ENCODE peak calls at places on chromosomes 11 and 22, in six cellular contexts. A is heart right ventricle, E is hepatocyte, W is MM.1S, U is fibroblast of lung, P is suprapubic skin. X is an unnamed sample.

GRCh38 chr22:46738961-46739870 is 1.2 kb upstream of the CERK start:
- DNase-seq in E (peak; percentile 80), U (peak; percentile 16), W (peak; percentile 92), P (no peak), A (peak; percentile 49), X (peak; percentile 64)

GRCh38 chr11:68010058-68011041 is at the start of gene ALDH3B1:
- DNase-seq in P (peak; percentile 97), U (peak; percentile 74), A (peak; percentile 90), W (peak; percentile 66), E (peak; percentile 87), X (peak; percentile 88)

GRCh38 chr11:35288817-35289541 is 130.4 kb downstream of the SLC1A2 start:
- DNase-seq in A (no peak), U (peak; percentile 87), E (no peak), P (no peak), W (peak; percentile 35), X (peak; percentile 75)

GRCh38 chr22:44603774-44604173 is 98.2 kb upstream of the PRR5 start:
- DNase-seq in P (no peak), A (no peak), W (no peak), E (no peak), U (no peak), X (no peak)

GRCh38 chr22:46661221-46661851 is 41.1 kb downstream of the GRAMD4 start:
- DNase-seq in P (no peak), A (no peak), W (no peak), U (peak; percentile 62), E (no peak), X (peak; percentile 69)

GRCh38 chr22:28381427-28382167 is 298.0 kb downstream of the TTC28 start:
- DNase-seq in P (no peak), U (peak; percentile 62), W (no peak), A (no peak), E (no peak), X (no peak)

GRCh38 chr11:63491614-63492372 is 826 bp upstream of the PLAAT5 start:
- DNase-seq in W (no peak), E (peak; percentile 42), A (no peak), P (no peak), U (peak; percentile 84), X (peak; percentile 85)

GRCh38 chr11:112308651-112309050 is 48.0 kb upstream of the PLET1 start:
- DNase-seq in W (no peak), A (no peak), U (no peak), E (no peak), P (no peak), X (no peak)

GRCh38 chr22:27299181-27300085 is 502.1 kb downstream of the MN1 start:
- DNase-seq in U (peak; percentile 84), P (no peak), A (no peak), W (no peak), E (no peak), X (no peak)
- H3K4me3 ChIP-seq in U (no peak overlapping the region), P (no peak overlapping the region), A (peak overlapping the region; percentile 26), W (no peak overlapping the region), E (no peak overlapping the region), X (no peak overlapping the region)

DNA sequence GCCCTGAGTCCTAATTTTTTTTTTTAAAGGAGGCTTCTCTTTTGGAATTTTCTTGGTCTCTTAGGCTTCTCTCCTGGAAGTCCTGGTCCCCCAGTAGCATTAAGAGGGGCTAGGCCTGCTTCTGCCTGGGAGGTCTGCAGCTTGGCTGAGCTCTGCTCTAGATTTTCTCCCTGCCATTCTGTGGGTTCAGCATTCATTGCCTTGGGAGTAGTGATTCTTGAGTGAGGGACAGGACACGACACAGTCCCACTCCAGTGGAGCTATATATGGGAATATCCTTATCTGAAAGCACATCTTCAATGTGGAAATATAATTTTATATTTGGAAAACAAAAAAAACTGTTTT is 3.7 kb downstream of the IGSF22 start:
- DNase-seq in U (no peak), A (no peak), W (no peak), E (no peak), P (no peak), X (no peak)
- TF ChIP-seq CTCF in U (no peak), A (no peak), W (no peak), E (no peak), P (no peak), X (no peak)

GRCh38 chr11:45809456-45810395 is 4.8 kb downstream of the SLC35C1 start:
- DNase-seq in W (no peak), U (no peak), P (peak; percentile 42), E (no peak), A (no peak), X (no peak)
- H3K4me3 ChIP-seq in W (no peak overlapping the region), U (no peak overlapping the region), P (no peak overlapping the region), E (no peak overlapping the region), A (no peak overlapping the region), X (no peak overlapping the region)

DNA sequence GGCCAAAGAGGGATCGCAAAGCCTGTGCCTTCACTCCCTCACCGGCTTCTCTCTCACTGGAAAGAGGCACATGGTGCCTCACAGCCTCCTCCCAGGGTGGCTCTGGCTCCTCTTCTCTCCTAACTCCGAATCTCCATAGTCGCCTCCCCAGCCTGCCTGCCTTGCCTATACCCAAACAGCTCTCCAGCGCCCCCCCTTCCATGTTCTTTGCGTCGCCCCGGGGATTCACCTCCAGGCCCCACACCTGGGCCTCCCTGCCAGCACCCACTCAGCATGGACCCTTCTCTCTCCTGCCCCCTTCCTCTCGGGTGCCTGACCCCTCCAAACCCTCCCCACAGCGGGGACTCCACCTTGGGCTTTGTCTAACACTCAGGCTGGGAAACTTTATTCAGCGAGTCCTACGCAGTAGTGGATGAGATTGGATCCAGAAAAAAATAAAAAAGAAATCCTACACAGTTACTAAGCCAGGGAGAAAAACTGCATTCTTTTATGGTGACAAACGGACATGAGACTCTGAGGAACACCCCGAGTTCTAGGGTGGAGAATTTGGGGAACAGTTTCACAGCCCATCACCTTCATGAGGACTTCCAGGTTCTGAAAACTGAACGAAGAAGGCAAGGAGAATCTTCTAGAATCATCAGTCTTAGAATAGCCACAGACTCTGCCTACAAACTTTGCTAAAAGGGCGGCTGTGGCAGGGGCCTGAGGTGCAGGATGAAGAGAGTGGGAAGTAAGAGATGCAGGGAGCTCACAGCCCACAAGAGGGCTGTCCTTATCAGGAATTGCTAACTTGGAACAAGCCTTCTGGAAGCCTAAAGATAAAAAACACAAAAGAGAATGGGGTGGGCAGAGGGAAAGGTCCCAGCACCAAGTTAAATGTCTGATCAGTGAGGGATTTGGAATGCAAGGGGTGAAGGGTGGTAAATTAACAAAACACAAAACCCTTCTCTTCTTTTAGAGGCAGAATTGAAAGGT is 5.3 kb downstream of the PPM1F start:
- DNase-seq in W (no peak), A (no peak), U (peak; percentile 71), E (peak; percentile 57), P (no peak), X (peak; percentile 65)
- TF ChIP-seq CTCF in W (no peak), A (peak; percentile 56), U (peak; percentile 55), E (peak; percentile 40), P (peak; percentile 39), X (peak; percentile 71)